ENCODE peak calls at places on chromosome X, in six cellular contexts. One of them, this sample, is unnamed.
A peak's percentile ranks its signal among the peaks of the same experiment; 100 is the strongest.

GRCh38 chrX:87578978-87579377 is 61.4 kb downstream of the KLHL4 start:
- DNase-seq in lower lobe of right lung: no peak
- DNase-seq in psoas muscle: no peak
- DNase-seq in hepatocyte: no peak
- DNase-seq in mammary epithelial cell: no peak
- DNase-seq in K562: no peak
- DNase-seq in this sample: no peak

GRCh38 chrX:64230123-64230970 is at the start of gene ASB12:
- DNase-seq in lower lobe of right lung: no peak
- DNase-seq in psoas muscle: peak; percentile 21
- DNase-seq in hepatocyte: no peak
- DNase-seq in mammary epithelial cell: no peak
- DNase-seq in K562: no peak
- DNase-seq in this sample: no peak

GRCh38 chrX:106397788-106398538 is 213.8 kb upstream of the RADX start:
- DNase-seq in lower lobe of right lung: no peak
- DNase-seq in psoas muscle: no peak
- DNase-seq in hepatocyte: no peak
- DNase-seq in mammary epithelial cell: peak; percentile 12
- DNase-seq in K562: no peak
- DNase-seq in this sample: no peak

GRCh38 chrX:15242899-15243555 is 26.9 kb downstream of the ASB9 start:
- DNase-seq in lower lobe of right lung: no peak
- DNase-seq in psoas muscle: no peak
- DNase-seq in hepatocyte: peak; percentile 69
- DNase-seq in mammary epithelial cell: peak; percentile 43
- DNase-seq in K562: peak; percentile 17
- DNase-seq in this sample: peak; percentile 25

GRCh38 chrX:72366746-72367145 is 61.0 kb upstream of the CITED1 start:
- DNase-seq in lower lobe of right lung: no peak
- DNase-seq in psoas muscle: no peak
- DNase-seq in hepatocyte: no peak
- DNase-seq in mammary epithelial cell: no peak
- DNase-seq in K562: no peak
- DNase-seq in this sample: no peak

GRCh38 chrX:11423949-11424348 is 130.7 kb downstream of the AMELX start:
- DNase-seq in lower lobe of right lung: no peak
- DNase-seq in psoas muscle: no peak
- DNase-seq in hepatocyte: no peak
- DNase-seq in mammary epithelial cell: no peak
- DNase-seq in K562: no peak
- DNase-seq in this sample: no peak

GRCh38 chrX:46209768-46210167 is 335.5 kb downstream of the ZNF674 start:
- DNase-seq in lower lobe of right lung: no peak
- DNase-seq in psoas muscle: no peak
- DNase-seq in hepatocyte: peak; percentile 7
- DNase-seq in mammary epithelial cell: peak; percentile 87
- DNase-seq in K562: no peak
- DNase-seq in this sample: no peak

GRCh38 chrX:1059576-1060561 is 152.6 kb downstream of the CRLF2 start:
- DNase-seq in lower lobe of right lung: no peak
- DNase-seq in psoas muscle: no peak
- DNase-seq in hepatocyte: no peak
- DNase-seq in mammary epithelial cell: no peak
- DNase-seq in K562: peak; percentile 29
- DNase-seq in this sample: no peak

GRCh38 chrX:69991685-69992084 is 58.1 kb downstream of the AWAT2 start:
- DNase-seq in lower lobe of right lung: no peak
- DNase-seq in psoas muscle: no peak
- DNase-seq in hepatocyte: no peak
- DNase-seq in mammary epithelial cell: no peak
- DNase-seq in K562: no peak
- DNase-seq in this sample: no peak

GRCh38 chrX:23908219-23909003 is 605 bp downstream of the CXorf58 start:
- DNase-seq in lower lobe of right lung: no peak
- DNase-seq in psoas muscle: no peak
- DNase-seq in hepatocyte: peak; percentile 58
- DNase-seq in mammary epithelial cell: no peak
- DNase-seq in K562: no peak
- DNase-seq in this sample: no peak

GRCh38 chrX:111352424-111352823 is 59.6 kb downstream of the DCX start:
- DNase-seq in lower lobe of right lung: no peak
- DNase-seq in psoas muscle: peak; percentile 13
- DNase-seq in hepatocyte: peak; percentile 38
- DNase-seq in mammary epithelial cell: peak; percentile 78
- DNase-seq in K562: no peak
- DNase-seq in this sample: peak; percentile 68

GRCh38 chrX:74578137-74578536 is 36.3 kb downstream of the RLIM start:
- DNase-seq in lower lobe of right lung: no peak
- DNase-seq in psoas muscle: no peak
- DNase-seq in hepatocyte: no peak
- DNase-seq in mammary epithelial cell: no peak
- DNase-seq in K562: no peak
- DNase-seq in this sample: no peak

GRCh38 chrX:150975655-150976390 is 7.3 kb upstream of the HMGB3 start:
- DNase-seq in lower lobe of right lung: no peak
- DNase-seq in psoas muscle: no peak
- DNase-seq in hepatocyte: no peak
- DNase-seq in mammary epithelial cell: no peak
- DNase-seq in K562: no peak
- DNase-seq in this sample: no peak

GRCh38 chrX:18873189-18873791 is 110.6 kb downstream of the PHKA2 start:
- DNase-seq in lower lobe of right lung: no peak
- DNase-seq in psoas muscle: no peak
- DNase-seq in hepatocyte: no peak
- DNase-seq in mammary epithelial cell: peak; percentile 81
- DNase-seq in K562: no peak
- DNase-seq in this sample: peak; percentile 73

GRCh38 chrX:2188840-2189239 is 311.9 kb downstream of the DHRSX start:
- DNase-seq in lower lobe of right lung: no peak
- DNase-seq in psoas muscle: no peak
- DNase-seq in hepatocyte: no peak
- DNase-seq in mammary epithelial cell: no peak
- DNase-seq in K562: no peak
- DNase-seq in this sample: no peak
- H3K9me3 ChIP-seq in lower lobe of right lung: peaks cover 7% of the 10 kb centered on the region
- H3K9me3 ChIP-seq in psoas muscle: no peaks in the 10 kb centered on the region
- H3K9me3 ChIP-seq in hepatocyte: no peaks in the 10 kb centered on the region
- H3K9me3 ChIP-seq in mammary epithelial cell: peaks cover 33% of the 10 kb centered on the region
- H3K9me3 ChIP-seq in K562: peaks cover 4% of the 10 kb centered on the region
- H3K9me3 ChIP-seq in this sample: no peaks in the 10 kb centered on the region

DNA sequence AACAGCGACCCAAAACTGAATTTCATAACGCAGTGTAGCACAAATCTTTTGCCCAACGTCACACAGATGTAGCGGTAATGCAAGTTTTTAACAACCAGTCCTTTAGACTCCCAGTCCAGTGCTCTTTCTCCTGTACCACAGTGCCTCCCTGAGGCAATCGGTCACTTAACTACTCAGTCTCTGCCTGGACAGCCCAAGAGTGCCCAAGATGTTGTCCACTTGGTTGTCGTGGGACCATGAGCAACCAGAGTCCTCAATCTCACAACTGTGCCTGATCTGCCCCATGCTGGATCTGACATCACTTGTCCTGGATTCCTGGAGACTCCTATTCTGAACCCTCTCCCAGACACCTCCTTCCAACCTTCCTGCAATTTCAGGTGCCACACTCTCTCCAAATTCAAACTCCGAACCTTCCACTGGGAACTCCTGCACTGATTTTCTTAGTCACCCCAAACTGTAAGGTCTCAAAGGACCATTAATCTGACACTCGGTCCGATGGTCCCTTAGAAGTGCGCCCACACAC is 702 bp downstream of the MMGT1 start:
- DNase-seq in lower lobe of right lung: no peak
- DNase-seq in psoas muscle: no peak
- DNase-seq in hepatocyte: peak; percentile 19
- DNase-seq in mammary epithelial cell: peak; percentile 9
- DNase-seq in K562: peak; percentile 12
- DNase-seq in this sample: no peak
- TF ChIP-seq CTCF in lower lobe of right lung: no peak
- TF ChIP-seq CTCF in psoas muscle: no peak
- TF ChIP-seq CTCF in hepatocyte: no peak
- TF ChIP-seq CTCF in mammary epithelial cell: no peak
- TF ChIP-seq CTCF in K562: peak; percentile 24
- TF ChIP-seq CTCF in this sample: peak; percentile 17

DNA sequence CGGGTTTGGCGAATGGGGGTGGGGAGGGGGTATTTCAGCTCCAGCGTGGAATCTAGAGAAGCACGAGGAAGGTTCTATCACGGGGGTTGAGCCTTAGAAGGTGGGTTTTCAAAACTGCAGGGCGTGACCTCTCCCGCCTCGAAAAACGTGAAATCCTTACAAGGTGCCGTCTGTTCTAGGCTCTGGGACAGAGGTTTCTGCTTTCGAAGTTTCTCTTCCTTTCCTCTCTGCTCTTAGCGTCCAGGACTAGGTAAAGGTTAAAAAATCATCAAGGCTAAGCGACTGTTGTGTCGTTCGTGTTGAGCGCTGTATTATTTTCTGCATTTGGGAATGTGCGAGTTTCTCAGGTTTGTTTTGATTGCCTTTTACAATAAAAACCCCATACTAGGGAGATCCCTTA is 1.1 kb downstream of the FHL1 start:
- DNase-seq in lower lobe of right lung: no peak
- DNase-seq in psoas muscle: no peak
- DNase-seq in hepatocyte: no peak
- DNase-seq in mammary epithelial cell: no peak
- DNase-seq in K562: no peak
- DNase-seq in this sample: no peak
- H3K4me3 ChIP-seq in lower lobe of right lung: peak overlapping the region; percentile 62
- H3K4me3 ChIP-seq in psoas muscle: peak overlapping the region; percentile 71
- H3K4me3 ChIP-seq in hepatocyte: no peak overlapping the region
- H3K4me3 ChIP-seq in mammary epithelial cell: no peak overlapping the region
- H3K4me3 ChIP-seq in K562: no peak overlapping the region
- H3K4me3 ChIP-seq in this sample: peak overlapping the region; percentile 61

GRCh38 chrX:13676885-13677284 is 12.0 kb upstream of the RAB9A start:
- DNase-seq in lower lobe of right lung: no peak
- DNase-seq in psoas muscle: no peak
- DNase-seq in hepatocyte: no peak
- DNase-seq in mammary epithelial cell: no peak
- DNase-seq in K562: no peak
- DNase-seq in this sample: no peak
- H3K9me3 ChIP-seq in lower lobe of right lung: no peaks in the 10 kb centered on the region
- H3K9me3 ChIP-seq in psoas muscle: no peaks in the 10 kb centered on the region
- H3K9me3 ChIP-seq in hepatocyte: no peaks in the 10 kb centered on the region
- H3K9me3 ChIP-seq in mammary epithelial cell: no peaks in the 10 kb centered on the region
- H3K9me3 ChIP-seq in K562: no peaks in the 10 kb centered on the region
- H3K9me3 ChIP-seq in this sample: no peaks in the 10 kb centered on the region